ENCODE peak calls at places on chromosomes 13 and 19, in ten cellular contexts. V is HCT116, B is suprapubic skin, L is SK-N-SH, O is stomach, G is breast epithelium, M is transverse colon, Z is H1, P is upper lobe of left lung, D is K562. T is an unnamed sample. For H3K9me3, the result is how much of the 10 kb centered on the place peaks cover.

GRCh38 chr13:105918842-105919741 is 616.4 kb downstream of the EFNB2 start:
- DNase-seq in L (peak), D (no peak), Z (no peak), P (peak), G (no peak), M (peak), O (peak), V (peak), B (no peak), T (no peak)

GRCh38 chr13:47508518-47509228 is 492.4 kb downstream of the SUCLA2 start:
- DNase-seq in M (no peak), B (no peak), O (no peak), P (no peak), G (no peak), D (no peak), V (no peak), L (no peak), Z (no peak), T (no peak)

GRCh38 chr19:3785464-3785937 is 680 bp downstream of the MATK start:
- DNase-seq in M (no peak), O (no peak), G (no peak), D (peak), V (no peak), P (no peak), B (no peak), L (no peak), Z (no peak), T (no peak)

GRCh38 chr19:17555480-17555928 is at the start of gene COLGALT1:
- DNase-seq in G (peak), V (peak), Z (peak), L (peak), O (peak), B (peak), M (peak), P (peak), D (peak), T (peak)

GRCh38 chr13:31870511-31870910 is 131.2 kb downstream of the RXFP2 start:
- DNase-seq in L (no peak), G (no peak), O (no peak), D (no peak), Z (no peak), V (no peak), M (no peak), B (no peak), P (no peak), T (no peak)

GRCh38 chr13:35211949-35212348 is 264.5 kb downstream of the MAB21L1 start:
- DNase-seq in Z (no peak), G (no peak), L (no peak), V (no peak), D (no peak), M (no peak), P (no peak), O (no peak), B (no peak), T (no peak)

GRCh38 chr13:50230365-50230978 is 215.2 kb downstream of the KCNRG start:
- DNase-seq in G (no peak), O (no peak), D (no peak), M (no peak), P (no peak), L (no peak), Z (no peak), V (no peak), B (no peak), T (peak)

GRCh38 chr13:48902421-48902820 is 73.3 kb upstream of the FNDC3A start:
- DNase-seq in D (no peak), O (no peak), Z (no peak), L (no peak), P (no peak), M (no peak), V (no peak), B (no peak), G (no peak), T (no peak)

GRCh38 chr13:81888855-81889254 is 1547.9 kb upstream of the SPRY2 start:
- DNase-seq in Z (no peak), O (no peak), G (no peak), M (no peak), L (no peak), B (no peak), D (no peak), V (no peak), P (peak), T (no peak)

GRCh38 chr19:12346896-12347295 is 13.5 kb upstream of the ZNF563 start:
- DNase-seq in L (no peak), B (no peak), O (no peak), P (no peak), D (no peak), M (no peak), V (no peak), Z (no peak), G (no peak), T (no peak)

GRCh38 chr13:36858285-36858684 is 39.3 kb downstream of the RFXAP start:
- DNase-seq in D (peak), V (peak), P (no peak), Z (no peak), L (peak), G (no peak), B (no peak), O (no peak), M (no peak), T (no peak)

GRCh38 chr19:4861147-4861546 is 6.3 kb downstream of the PLIN3 start:
- DNase-seq in G (peak), Z (no peak), B (no peak), O (peak), M (peak), P (peak), L (no peak), D (peak), V (no peak), T (no peak)

GRCh38 chr19:3656747-3657394 is 30.3 kb upstream of the CACTIN start:
- DNase-seq in O (no peak), V (no peak), P (no peak), G (no peak), Z (no peak), M (no peak), B (no peak), L (no peak), D (no peak), T (no peak)

GRCh38 chr19:55032170-55032569 is 5.9 kb downstream of the GP6 start:
- DNase-seq in P (peak), V (no peak), B (no peak), M (no peak), D (no peak), O (no peak), L (no peak), Z (no peak), G (no peak), T (no peak)

GRCh38 chr19:2132731-2133490 is 18.5 kb downstream of the AP3D1 start:
- DNase-seq in O (no peak), V (no peak), D (no peak), B (no peak), Z (no peak), L (no peak), P (no peak), M (no peak), G (no peak), T (no peak)

GRCh38 chr13:109288151-109288709 is 498.2 kb downstream of the IRS2 start:
- DNase-seq in M (no peak), L (no peak), D (no peak), V (no peak), O (no peak), G (no peak), B (no peak), P (no peak), Z (no peak), T (no peak)

GRCh38 chr19:54062643-54063042 is 1.1 kb downstream of the VSTM1 start:
- DNase-seq in V (no peak), B (no peak), L (no peak), Z (no peak), O (no peak), M (no peak), D (peak), P (no peak), G (no peak), T (no peak)

GRCh38 chr19:18558202-18558555 is 509 bp downstream of the KXD1 start:
- DNase-seq in G (no peak), Z (no peak), M (no peak), L (no peak), D (no peak), P (no peak), O (no peak), V (no peak), B (no peak), T (no peak)

GRCh38 chr19:42247631-42248199 is 5.3 kb upstream of the GSK3A start:
- DNase-seq in G (no peak), Z (no peak), V (no peak), O (no peak), L (no peak), B (no peak), D (no peak), P (no peak), M (no peak), T (no peak)

GRCh38 chr13:37534181-37534580 is 64.4 kb downstream of the POSTN start:
- DNase-seq in V (no peak), Z (no peak), D (no peak), L (no peak), O (no peak), P (no peak), G (no peak), M (no peak), B (no peak), T (no peak)

GRCh38 chr19:48815870-48816501 is 5.2 kb upstream of the BCAT2 start:
- DNase-seq in Z (no peak), P (no peak), L (peak), O (peak), G (no peak), B (no peak), M (no peak), V (no peak), D (no peak), T (no peak)

GRCh38 chr13:41542281-41542680 is 84.9 kb downstream of the RGCC start:
- DNase-seq in Z (no peak), B (no peak), V (no peak), G (no peak), M (no peak), L (no peak), P (no peak), D (no peak), O (no peak), T (no peak)

GRCh38 chr19:29121684-29122083 is 91.3 kb downstream of the UQCRFS1 start:
- DNase-seq in M (no peak), V (no peak), D (peak), B (no peak), O (no peak), Z (peak), L (peak), P (no peak), G (no peak), T (no peak)

GRCh38 chr13:56735537-56735942 is 405.2 kb upstream of the PRR20A start:
- DNase-seq in L (no peak), O (no peak), D (no peak), Z (no peak), G (no peak), P (peak), V (no peak), M (no peak), B (no peak), T (no peak)

GRCh38 chr19:48858984-48859710 is 9.3 kb downstream of the PLEKHA4 start:
- DNase-seq in G (no peak), B (no peak), V (no peak), L (no peak), P (peak), D (peak), Z (peak), M (peak), O (no peak), T (no peak)

GRCh38 chr19:2039082-2039958 is 11.7 kb downstream of the MKNK2 start:
- DNase-seq in P (peak), V (no peak), L (no peak), M (no peak), G (no peak), O (no peak), D (peak), Z (peak), B (no peak), T (no peak)

GRCh38 chr19:47035495-47036232 is 12.8 kb downstream of the TMEM160 start:
- DNase-seq in L (peak), O (peak), M (peak), P (peak), V (peak), D (peak), Z (peak), B (peak), G (peak), T (peak)

DNA sequence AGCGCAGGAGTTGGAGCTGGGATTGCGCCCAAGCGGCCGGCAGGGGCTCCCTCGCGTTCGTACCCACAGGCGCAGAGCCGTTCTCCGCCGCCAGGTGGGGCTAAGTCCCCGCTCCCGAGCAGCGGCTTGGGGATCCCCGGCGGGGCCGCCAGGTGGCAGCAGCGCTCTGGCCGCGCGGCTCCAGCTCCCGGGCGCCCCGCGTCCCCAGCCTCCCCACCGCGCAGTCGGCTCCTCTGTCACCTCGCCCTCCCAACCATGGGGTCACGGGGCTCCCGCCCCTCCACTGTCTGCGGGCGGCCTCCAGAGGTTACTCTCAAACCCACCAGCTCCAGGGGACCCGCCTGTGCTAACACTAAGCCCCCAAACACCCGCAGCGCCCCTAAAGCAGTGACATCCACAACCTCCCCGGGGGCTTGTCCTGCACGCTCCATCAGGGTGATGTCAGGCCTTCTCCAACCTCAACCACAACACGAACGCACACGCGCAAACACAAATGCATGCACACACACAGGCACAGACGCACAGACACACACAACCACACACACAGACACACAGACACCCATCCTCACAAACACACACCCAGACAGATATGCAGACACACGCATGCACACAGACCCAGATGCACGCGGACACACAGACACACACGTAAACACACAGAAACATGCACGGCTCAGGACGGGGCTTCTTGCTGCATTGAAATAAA is 18.4 kb upstream of the KCTD15 start:
- DNase-seq in B (peak), L (peak), M (peak), P (peak), O (peak), D (peak), Z (peak), V (no peak), G (peak), T (no peak)
- TF ChIP-seq POLR2AphosphoS5 in B (no peak), L (no peak), M (no peak), P (no peak), O (peak), D (no peak), Z (no peak), V (no peak), G (no peak), T (no peak)

DNA sequence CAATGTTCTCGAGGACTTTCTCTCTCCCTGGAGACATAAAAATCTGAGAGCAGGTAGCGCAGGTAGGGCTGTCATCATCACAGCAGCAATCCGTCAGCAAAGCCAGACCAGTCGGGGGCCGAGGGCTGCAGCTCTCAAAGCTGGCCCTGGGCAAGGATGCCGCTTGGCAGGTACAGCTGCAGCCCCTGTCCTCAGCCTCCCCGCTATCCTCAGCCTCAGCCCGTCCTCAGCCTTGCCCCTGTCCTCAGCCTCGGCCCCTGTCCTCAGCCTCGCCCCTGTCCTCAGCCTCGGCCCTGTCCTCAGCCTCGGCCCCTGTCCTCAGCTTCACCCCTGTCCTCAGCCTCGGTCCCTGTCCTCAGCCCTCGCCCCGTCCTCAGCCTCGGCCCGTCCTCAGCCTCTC is 10.9 kb downstream of the C13orf46 start:
- DNase-seq in G (no peak), B (peak), L (no peak), D (no peak), O (no peak), V (no peak), M (no peak), P (peak), Z (no peak), T (no peak)
- H3K9me3 ChIP-seq in G (under half), B (under half), L (under half), D (under half), O (under half), V (under half), M (under half), P (under half), Z (half or more), T (under half)

DNA sequence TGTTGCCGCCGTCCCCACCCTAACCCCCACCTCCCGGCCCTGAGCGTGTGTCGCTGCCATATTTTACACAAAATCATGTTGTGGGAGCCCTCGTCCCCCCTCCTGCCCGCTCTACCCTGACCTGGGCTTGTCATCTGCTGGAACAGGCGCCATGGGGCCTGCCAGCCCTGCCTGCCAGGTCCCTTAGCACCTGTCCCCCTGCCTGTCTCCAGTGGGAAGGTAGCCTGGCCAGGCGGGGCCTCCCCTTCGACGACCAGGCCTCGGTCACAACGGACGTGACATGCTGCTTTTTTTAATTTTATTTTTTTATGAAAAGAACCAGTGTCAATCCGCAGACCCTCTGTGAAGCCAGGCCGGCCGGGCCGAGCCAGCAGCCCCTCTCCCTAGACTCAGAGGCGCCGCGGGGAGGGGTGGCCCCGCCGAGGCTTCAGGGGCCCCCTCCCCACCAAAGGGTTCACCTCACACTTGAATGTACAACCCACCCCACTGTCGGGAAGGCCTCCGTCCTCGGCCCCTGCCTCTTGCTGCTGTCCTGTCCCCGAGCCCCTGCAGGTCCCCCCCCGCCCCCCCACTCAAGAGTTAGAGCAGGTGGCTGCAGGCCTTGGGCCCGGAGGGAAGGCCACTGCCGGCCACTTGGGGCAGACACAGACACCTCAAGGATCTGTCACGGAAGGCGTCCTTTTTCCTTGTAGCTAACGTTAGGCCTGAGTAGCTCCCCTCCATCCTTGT is 6.4 kb downstream of the YIPF2 start:
- DNase-seq in B (no peak), Z (no peak), P (peak), V (no peak), G (no peak), O (no peak), L (no peak), D (no peak), M (no peak), T (no peak)
- H3K27ac ChIP-seq in B (no peak), Z (no peak), P (no peak), V (no peak), G (no peak), O (no peak), L (no peak), D (no peak), M (no peak), T (no peak)

GRCh38 chr19:16136185-16137067 is 7.1 kb upstream of the HSH2D start:
- DNase-seq in P (no peak), Z (no peak), B (no peak), V (no peak), G (no peak), M (no peak), D (no peak), O (no peak), L (no peak), T (no peak)
- TF ChIP-seq POLR2AphosphoS5 in P (no peak), Z (no peak), B (no peak), V (no peak), G (no peak), M (no peak), D (no peak), O (no peak), L (no peak), T (no peak)

DNA sequence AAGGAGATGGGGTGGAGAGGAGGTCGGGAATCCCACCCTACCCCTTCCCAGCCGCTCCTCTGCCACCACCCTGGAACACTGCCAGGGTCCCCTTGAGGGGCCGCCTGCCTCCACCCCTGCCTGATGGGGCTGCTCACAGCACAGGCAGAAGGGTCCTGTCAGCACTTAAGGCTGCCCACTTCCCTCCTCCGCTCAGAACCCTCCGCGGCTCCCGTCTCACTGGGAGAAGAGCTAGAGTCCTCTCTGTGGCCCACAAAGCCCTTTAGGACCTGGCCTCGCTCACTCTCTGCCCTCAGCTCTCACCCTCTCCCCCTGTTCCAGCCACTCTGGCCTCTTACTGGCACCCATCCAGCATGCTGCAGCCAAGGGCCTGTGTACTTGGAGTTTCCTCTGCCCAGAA is 3.4 kb upstream of the POLD1 start:
- DNase-seq in B (no peak), D (no peak), V (no peak), O (no peak), G (no peak), Z (no peak), L (no peak), P (peak), M (no peak), T (no peak)
- H3K9me3 ChIP-seq in B (under half), D (under half), V (under half), O (under half), G (under half), Z (under half), L (under half), P (under half), M (under half), T (under half)

T was measured in SK-N-MC.